ENCODE peak calls at places on chromosomes 7 and 10, in ten cellular contexts. J is IMR-90; L is suprapubic skin; C is CD8-positive, alpha-beta T cell; G is psoas muscle; P is fibroblast of lung; E is thoracic aorta; H is AG04450; T is CD4-positive, alpha-beta T cell; Q is left ventricle myocardium inferior. F is an unnamed sample. For H3K9me3, the result is how much of the 10 kb centered on the place peaks cover.

GRCh38 chr10:132061030-132061429 is 4.7 kb upstream of the JAKMIP3 start:
- DNase-seq in J (no peak), L (no peak), C (no peak), G (no peak), P (no peak), E (no peak), H (no peak), T (no peak), Q (no peak), F (no peak)

GRCh38 chr10:14749051-14749809 is 25.5 kb downstream of the FAM107B start:
- DNase-seq in J (no peak), L (no peak), C (no peak), G (no peak), P (no peak), E (no peak), H (no peak), T (no peak), Q (no peak), F (no peak)

GRCh38 chr10:72803119-72803505 is 90.4 kb upstream of the OIT3 start:
- DNase-seq in J (peak), L (no peak), C (no peak), G (no peak), P (peak), E (no peak), H (no peak), T (no peak), Q (no peak), F (no peak)

GRCh38 chr10:132585732-132586722 is 48.4 kb downstream of the INPP5A start:
- DNase-seq in J (no peak), L (peak), C (no peak), G (no peak), P (no peak), E (no peak), H (no peak), T (no peak), Q (peak), F (no peak)

GRCh38 chr10:30057421-30057841 is 2.0 kb downstream of the JCAD start:
- DNase-seq in J (peak), L (no peak), C (no peak), G (no peak), P (peak), E (no peak), H (no peak), T (no peak), Q (no peak), F (no peak)

GRCh38 chr10:79068562-79069324 is at the start of gene ZMIZ1:
- DNase-seq in J (peak), L (peak), C (peak), G (peak), P (peak), E (peak), H (peak), T (peak), Q (peak), F (peak)

GRCh38 chr10:104113557-104113956 is 8.4 kb upstream of the SFR1 start:
- DNase-seq in J (no peak), L (no peak), C (no peak), G (no peak), P (no peak), E (no peak), H (no peak), T (no peak), Q (no peak), F (no peak)

GRCh38 chr10:22850541-22850940 is 77.3 kb upstream of the ARMC3 start:
- DNase-seq in J (no peak), L (no peak), C (no peak), G (no peak), P (peak), E (no peak), H (no peak), T (no peak), Q (no peak), F (no peak)

GRCh38 chr10:93386496-93387369 is 95.4 kb downstream of the MYOF start:
- DNase-seq in J (no peak), L (peak), C (no peak), G (peak), P (no peak), E (no peak), H (no peak), T (no peak), Q (peak), F (peak)
- H3K27ac ChIP-seq in J (peak), L (peak), C (no peak), G (peak), P (peak), E (peak), H (peak), T (no peak), Q (peak), F (peak)

GRCh38 chr7:144936314-144936713 is 100.5 kb upstream of the TPK1 start:
- DNase-seq in J (no peak), L (no peak), C (no peak), G (no peak), P (no peak), E (no peak), H (no peak), T (no peak), Q (no peak), F (no peak)
- TF ChIP-seq CTCF in J (no peak), L (no peak), C (no peak), G (no peak), P (no peak), E (no peak), H (no peak), T (no peak), Q (no peak), F (no peak)

DNA sequence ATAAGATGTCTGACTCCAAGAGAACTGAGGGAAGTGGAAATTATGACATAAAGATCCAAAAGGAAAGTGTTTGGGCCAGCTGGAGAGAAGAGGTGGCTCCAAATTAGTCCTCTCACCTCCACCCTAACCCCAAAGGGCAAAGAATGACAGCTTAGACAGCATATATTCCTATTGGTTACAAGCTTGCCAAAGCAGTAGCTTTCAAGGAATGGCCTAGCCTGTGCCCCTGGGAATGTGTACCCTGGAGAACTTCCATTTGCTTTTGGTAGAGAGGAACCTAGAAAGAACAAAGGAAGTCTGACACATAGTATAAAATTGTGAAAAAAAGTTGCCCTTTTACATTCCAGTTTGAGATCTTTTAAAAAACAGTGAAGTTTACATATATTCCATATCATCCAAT is 11.2 kb upstream of the NRG3 start:
- DNase-seq in J (no peak), L (no peak), C (no peak), G (no peak), P (no peak), E (no peak), H (no peak), T (no peak), Q (no peak), F (no peak)
- H3K9me3 ChIP-seq in J (under half), L (under half), C (under half), G (under half), P (under half), E (under half), H (under half), T (under half), Q (under half), F (under half)

DNA sequence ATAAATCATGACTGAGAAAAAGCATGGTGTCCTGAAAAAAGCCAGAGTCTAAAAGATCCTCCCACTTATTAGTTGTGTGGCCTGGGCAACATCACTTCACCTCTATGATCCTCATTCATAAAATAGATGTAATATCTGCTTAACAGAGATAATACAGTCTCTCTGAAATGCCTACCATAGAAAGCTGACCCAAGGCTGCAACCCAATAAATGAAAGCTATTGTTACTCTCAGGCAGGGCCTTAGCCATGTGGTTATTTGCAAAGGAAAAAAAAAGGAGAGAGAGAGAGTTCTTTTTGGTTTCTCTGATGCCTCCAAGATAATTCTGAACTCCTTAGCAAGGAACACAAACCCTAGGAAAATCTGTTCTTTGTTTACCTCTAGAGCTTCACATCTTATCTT is 7.9 kb downstream of the FAM13C start:
- DNase-seq in J (no peak), L (no peak), C (no peak), G (no peak), P (no peak), E (no peak), H (no peak), T (no peak), Q (no peak), F (no peak)
- H3K27ac ChIP-seq in J (no peak), L (no peak), C (no peak), G (peak), P (no peak), E (no peak), H (no peak), T (no peak), Q (no peak), F (peak)

GRCh38 chr7:95843286-95843685 is 70.9 kb downstream of the DYNC1I1 start:
- DNase-seq in J (no peak), L (no peak), C (no peak), G (no peak), P (no peak), E (no peak), H (no peak), T (no peak), Q (no peak), F (no peak)
- TF ChIP-seq CTCF in J (no peak), L (no peak), C (no peak), G (no peak), P (no peak), E (no peak), H (no peak), T (no peak), Q (no peak), F (no peak)

GRCh38 chr7:113955157-113955556 is 36.3 kb upstream of the PPP1R3A start:
- DNase-seq in J (no peak), L (no peak), C (no peak), G (no peak), P (no peak), E (no peak), H (no peak), T (no peak), Q (no peak), F (no peak)
- H3K9me3 ChIP-seq in J (under half), L (under half), C (under half), G (under half), P (under half), E (under half), H (under half), T (under half), Q (half or more), F (under half)

GRCh38 chr10:70144372-70145110 is 2.0 kb downstream of the TYSND1 start:
- DNase-seq in J (no peak), L (no peak), C (no peak), G (no peak), P (no peak), E (no peak), H (no peak), T (no peak), Q (no peak), F (no peak)
- H3K27ac ChIP-seq in J (no peak), L (peak), C (peak), G (peak), P (no peak), E (peak), H (no peak), T (no peak), Q (no peak), F (no peak)

DNA sequence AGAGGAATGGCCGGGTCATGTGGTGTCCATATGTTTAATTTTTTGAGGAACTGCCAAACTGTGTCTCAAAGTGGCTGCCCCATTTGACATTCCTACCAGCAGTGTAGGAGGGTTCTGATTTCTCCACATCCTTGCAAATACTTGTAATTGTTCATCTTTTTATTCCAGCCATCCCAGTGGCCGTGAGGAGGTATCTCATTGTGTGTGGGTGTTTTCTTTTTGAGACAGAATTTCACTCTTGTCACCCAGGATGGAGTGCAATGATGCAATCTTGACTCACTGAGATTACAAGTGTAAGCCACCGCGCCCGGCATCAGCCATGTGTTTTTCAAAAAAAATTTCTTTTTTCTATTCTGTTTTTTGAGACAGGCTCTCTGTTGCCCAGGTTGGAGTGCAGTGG is 38.7 kb upstream of the DLG5 start:
- DNase-seq in J (peak), L (no peak), C (no peak), G (no peak), P (peak), E (no peak), H (peak), T (no peak), Q (no peak), F (no peak)
- TF ChIP-seq CTCF in J (peak), L (no peak), C (no peak), G (no peak), P (no peak), E (no peak), H (peak), T (no peak), Q (no peak), F (no peak)

DNA sequence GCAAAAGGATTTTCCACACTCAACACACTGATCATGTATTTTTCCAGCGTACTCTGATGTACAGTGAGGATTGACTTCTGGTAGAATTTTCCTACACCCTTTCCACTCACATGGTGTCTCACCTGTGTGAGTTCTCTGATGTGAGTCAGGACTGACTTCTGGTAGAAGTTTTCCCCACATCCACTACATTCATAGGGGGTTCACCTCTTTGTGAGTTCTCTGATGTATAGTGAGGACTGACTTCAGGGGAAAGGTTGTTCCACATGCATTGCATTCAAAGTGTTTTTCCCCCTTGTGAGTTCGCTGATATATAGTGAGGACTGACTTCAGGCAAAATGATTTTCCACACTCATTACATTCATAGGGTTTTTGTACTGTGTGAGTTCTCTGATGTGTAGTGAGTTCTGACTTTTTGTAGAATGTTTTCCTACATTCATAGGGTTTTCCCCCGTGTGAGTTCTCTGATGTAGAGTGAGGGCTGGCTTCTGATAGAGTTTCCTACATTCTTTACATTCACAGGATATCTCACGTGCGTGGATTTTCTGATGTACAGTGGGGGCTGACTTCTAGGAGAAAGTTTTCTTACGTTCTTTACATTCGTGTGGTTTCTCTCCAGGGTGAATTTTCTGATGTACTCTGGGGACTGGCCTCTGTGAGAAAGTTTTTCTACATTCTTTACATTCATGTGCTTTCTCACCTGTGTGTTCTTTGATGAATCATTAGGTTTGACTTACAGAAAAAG is 146.5 kb downstream of the GLRX3 start:
- DNase-seq in J (no peak), L (no peak), C (no peak), G (no peak), P (no peak), E (no peak), H (no peak), T (no peak), Q (no peak), F (no peak)
- H3K9me3 ChIP-seq in J (under half), L (half or more), C (under half), G (half or more), P (under half), E (half or more), H (half or more), T (half or more), Q (half or more), F (under half)

F was measured in gastrocnemius medialis.